ENCODE peak calls at places on chromosomes 6 and 20, in eight cellular contexts. One of them, this sample, is unnamed.

GRCh38 chr6:11128608-11129007 is 17.1 kb upstream of the ERVFRD-1 start:
- DNase-seq in stimulated activated naive B cell treated with anti-CD40 and anti-IgM and Interleukin-4, amounts not matched to agents 10 μg/mL and 1 μg/mL and 100 μg/mL, for 72 hours: no peak
- DNase-seq in fibroblast of lung: no peak
- DNase-seq in activated effector memory CD4-positive, alpha-beta T cell treated with anti-CD3 and anti-CD28 coated beads, Interleukin-2, amount 50 U/mL, for 16 hours: no peak
- DNase-seq in RCC 7860: no peak
- DNase-seq in omental fat pad: no peak
- DNase-seq in SK-N-SH: no peak
- DNase-seq in sciatic nerve: no peak
- DNase-seq in this sample: no peak

GRCh38 chr6:2876210-2877056 is 26.7 kb downstream of the SERPINB9 start:
- DNase-seq in stimulated activated naive B cell treated with anti-CD40 and anti-IgM and Interleukin-4, amounts not matched to agents 10 μg/mL and 1 μg/mL and 100 μg/mL, for 72 hours: peak
- DNase-seq in fibroblast of lung: peak
- DNase-seq in activated effector memory CD4-positive, alpha-beta T cell treated with anti-CD3 and anti-CD28 coated beads, Interleukin-2, amount 50 U/mL, for 16 hours: no peak
- DNase-seq in RCC 7860: peak
- DNase-seq in omental fat pad: no peak
- DNase-seq in SK-N-SH: peak
- DNase-seq in sciatic nerve: no peak
- DNase-seq in this sample: peak

GRCh38 chr20:14445310-14445709 is 107.9 kb upstream of the FLRT3 start:
- DNase-seq in stimulated activated naive B cell treated with anti-CD40 and anti-IgM and Interleukin-4, amounts not matched to agents 10 μg/mL and 1 μg/mL and 100 μg/mL, for 72 hours: no peak
- DNase-seq in fibroblast of lung: peak
- DNase-seq in activated effector memory CD4-positive, alpha-beta T cell treated with anti-CD3 and anti-CD28 coated beads, Interleukin-2, amount 50 U/mL, for 16 hours: no peak
- DNase-seq in RCC 7860: no peak
- DNase-seq in omental fat pad: no peak
- DNase-seq in SK-N-SH: no peak
- DNase-seq in sciatic nerve: no peak
- DNase-seq in this sample: no peak

GRCh38 chr6:141874930-141875602 is 257.7 kb upstream of the GJE1 start:
- DNase-seq in stimulated activated naive B cell treated with anti-CD40 and anti-IgM and Interleukin-4, amounts not matched to agents 10 μg/mL and 1 μg/mL and 100 μg/mL, for 72 hours: no peak
- DNase-seq in fibroblast of lung: peak
- DNase-seq in activated effector memory CD4-positive, alpha-beta T cell treated with anti-CD3 and anti-CD28 coated beads, Interleukin-2, amount 50 U/mL, for 16 hours: no peak
- DNase-seq in RCC 7860: no peak
- DNase-seq in omental fat pad: no peak
- DNase-seq in SK-N-SH: no peak
- DNase-seq in sciatic nerve: no peak
- DNase-seq in this sample: no peak

GRCh38 chr20:25272223-25273000 is 24.5 kb downstream of the PYGB start:
- DNase-seq in stimulated activated naive B cell treated with anti-CD40 and anti-IgM and Interleukin-4, amounts not matched to agents 10 μg/mL and 1 μg/mL and 100 μg/mL, for 72 hours: no peak
- DNase-seq in fibroblast of lung: no peak
- DNase-seq in activated effector memory CD4-positive, alpha-beta T cell treated with anti-CD3 and anti-CD28 coated beads, Interleukin-2, amount 50 U/mL, for 16 hours: peak
- DNase-seq in RCC 7860: no peak
- DNase-seq in omental fat pad: peak
- DNase-seq in SK-N-SH: no peak
- DNase-seq in sciatic nerve: no peak
- DNase-seq in this sample: no peak

GRCh38 chr20:1417790-1418189 is 24.9 kb upstream of the FKBP1A start:
- DNase-seq in stimulated activated naive B cell treated with anti-CD40 and anti-IgM and Interleukin-4, amounts not matched to agents 10 μg/mL and 1 μg/mL and 100 μg/mL, for 72 hours: no peak
- DNase-seq in fibroblast of lung: no peak
- DNase-seq in activated effector memory CD4-positive, alpha-beta T cell treated with anti-CD3 and anti-CD28 coated beads, Interleukin-2, amount 50 U/mL, for 16 hours: no peak
- DNase-seq in RCC 7860: no peak
- DNase-seq in omental fat pad: no peak
- DNase-seq in SK-N-SH: no peak
- DNase-seq in sciatic nerve: no peak
- DNase-seq in this sample: no peak

GRCh38 chr6:42820509-42821340 is 38.9 kb downstream of the BICRAL start:
- DNase-seq in stimulated activated naive B cell treated with anti-CD40 and anti-IgM and Interleukin-4, amounts not matched to agents 10 μg/mL and 1 μg/mL and 100 μg/mL, for 72 hours: no peak
- DNase-seq in fibroblast of lung: peak
- DNase-seq in activated effector memory CD4-positive, alpha-beta T cell treated with anti-CD3 and anti-CD28 coated beads, Interleukin-2, amount 50 U/mL, for 16 hours: no peak
- DNase-seq in RCC 7860: no peak
- DNase-seq in omental fat pad: no peak
- DNase-seq in SK-N-SH: peak
- DNase-seq in sciatic nerve: no peak
- DNase-seq in this sample: no peak

GRCh38 chr6:4848382-4849068 is 72.3 kb downstream of the CDYL start:
- DNase-seq in stimulated activated naive B cell treated with anti-CD40 and anti-IgM and Interleukin-4, amounts not matched to agents 10 μg/mL and 1 μg/mL and 100 μg/mL, for 72 hours: no peak
- DNase-seq in fibroblast of lung: peak
- DNase-seq in activated effector memory CD4-positive, alpha-beta T cell treated with anti-CD3 and anti-CD28 coated beads, Interleukin-2, amount 50 U/mL, for 16 hours: no peak
- DNase-seq in RCC 7860: no peak
- DNase-seq in omental fat pad: no peak
- DNase-seq in SK-N-SH: no peak
- DNase-seq in sciatic nerve: no peak
- DNase-seq in this sample: no peak

GRCh38 chr6:139591075-139591474 is 216.6 kb upstream of the CITED2 start:
- DNase-seq in stimulated activated naive B cell treated with anti-CD40 and anti-IgM and Interleukin-4, amounts not matched to agents 10 μg/mL and 1 μg/mL and 100 μg/mL, for 72 hours: no peak
- DNase-seq in fibroblast of lung: no peak
- DNase-seq in activated effector memory CD4-positive, alpha-beta T cell treated with anti-CD3 and anti-CD28 coated beads, Interleukin-2, amount 50 U/mL, for 16 hours: no peak
- DNase-seq in RCC 7860: no peak
- DNase-seq in omental fat pad: no peak
- DNase-seq in SK-N-SH: no peak
- DNase-seq in sciatic nerve: no peak
- DNase-seq in this sample: no peak

GRCh38 chr20:32858873-32859372 is at the start of gene EFCAB8:
- DNase-seq in stimulated activated naive B cell treated with anti-CD40 and anti-IgM and Interleukin-4, amounts not matched to agents 10 μg/mL and 1 μg/mL and 100 μg/mL, for 72 hours: no peak
- DNase-seq in fibroblast of lung: peak
- DNase-seq in activated effector memory CD4-positive, alpha-beta T cell treated with anti-CD3 and anti-CD28 coated beads, Interleukin-2, amount 50 U/mL, for 16 hours: no peak
- DNase-seq in RCC 7860: no peak
- DNase-seq in omental fat pad: no peak
- DNase-seq in SK-N-SH: no peak
- DNase-seq in sciatic nerve: no peak
- DNase-seq in this sample: no peak

GRCh38 chr6:130587778-130588520 is 222.1 kb downstream of the TMEM200A start:
- DNase-seq in stimulated activated naive B cell treated with anti-CD40 and anti-IgM and Interleukin-4, amounts not matched to agents 10 μg/mL and 1 μg/mL and 100 μg/mL, for 72 hours: no peak
- DNase-seq in fibroblast of lung: peak
- DNase-seq in activated effector memory CD4-positive, alpha-beta T cell treated with anti-CD3 and anti-CD28 coated beads, Interleukin-2, amount 50 U/mL, for 16 hours: no peak
- DNase-seq in RCC 7860: peak
- DNase-seq in omental fat pad: no peak
- DNase-seq in SK-N-SH: no peak
- DNase-seq in sciatic nerve: no peak
- DNase-seq in this sample: peak

GRCh38 chr6:81831274-81831673 is 78.8 kb upstream of the TENT5A start:
- DNase-seq in stimulated activated naive B cell treated with anti-CD40 and anti-IgM and Interleukin-4, amounts not matched to agents 10 μg/mL and 1 μg/mL and 100 μg/mL, for 72 hours: no peak
- DNase-seq in fibroblast of lung: no peak
- DNase-seq in activated effector memory CD4-positive, alpha-beta T cell treated with anti-CD3 and anti-CD28 coated beads, Interleukin-2, amount 50 U/mL, for 16 hours: no peak
- DNase-seq in RCC 7860: no peak
- DNase-seq in omental fat pad: no peak
- DNase-seq in SK-N-SH: no peak
- DNase-seq in sciatic nerve: no peak
- DNase-seq in this sample: no peak

GRCh38 chr6:35494161-35494563 is 2.7 kb downstream of the TEAD3 start:
- DNase-seq in stimulated activated naive B cell treated with anti-CD40 and anti-IgM and Interleukin-4, amounts not matched to agents 10 μg/mL and 1 μg/mL and 100 μg/mL, for 72 hours: no peak
- DNase-seq in fibroblast of lung: no peak
- DNase-seq in activated effector memory CD4-positive, alpha-beta T cell treated with anti-CD3 and anti-CD28 coated beads, Interleukin-2, amount 50 U/mL, for 16 hours: no peak
- DNase-seq in RCC 7860: no peak
- DNase-seq in omental fat pad: no peak
- DNase-seq in SK-N-SH: peak
- DNase-seq in sciatic nerve: no peak
- DNase-seq in this sample: peak

GRCh38 chr6:153058909-153059308 is 56.4 kb upstream of the MTRF1L start:
- DNase-seq in stimulated activated naive B cell treated with anti-CD40 and anti-IgM and Interleukin-4, amounts not matched to agents 10 μg/mL and 1 μg/mL and 100 μg/mL, for 72 hours: no peak
- DNase-seq in fibroblast of lung: peak
- DNase-seq in activated effector memory CD4-positive, alpha-beta T cell treated with anti-CD3 and anti-CD28 coated beads, Interleukin-2, amount 50 U/mL, for 16 hours: no peak
- DNase-seq in RCC 7860: no peak
- DNase-seq in omental fat pad: no peak
- DNase-seq in SK-N-SH: no peak
- DNase-seq in sciatic nerve: no peak
- DNase-seq in this sample: no peak

GRCh38 chr6:109224107-109224875 is 129.0 kb downstream of the CEP57L1 start:
- DNase-seq in stimulated activated naive B cell treated with anti-CD40 and anti-IgM and Interleukin-4, amounts not matched to agents 10 μg/mL and 1 μg/mL and 100 μg/mL, for 72 hours: no peak
- DNase-seq in fibroblast of lung: no peak
- DNase-seq in activated effector memory CD4-positive, alpha-beta T cell treated with anti-CD3 and anti-CD28 coated beads, Interleukin-2, amount 50 U/mL, for 16 hours: no peak
- DNase-seq in RCC 7860: no peak
- DNase-seq in omental fat pad: no peak
- DNase-seq in SK-N-SH: peak
- DNase-seq in sciatic nerve: no peak
- DNase-seq in this sample: no peak

GRCh38 chr6:139161817-139162284 is 27.0 kb downstream of the HECA start:
- DNase-seq in stimulated activated naive B cell treated with anti-CD40 and anti-IgM and Interleukin-4, amounts not matched to agents 10 μg/mL and 1 μg/mL and 100 μg/mL, for 72 hours: peak
- DNase-seq in fibroblast of lung: no peak
- DNase-seq in activated effector memory CD4-positive, alpha-beta T cell treated with anti-CD3 and anti-CD28 coated beads, Interleukin-2, amount 50 U/mL, for 16 hours: peak
- DNase-seq in RCC 7860: no peak
- DNase-seq in omental fat pad: no peak
- DNase-seq in SK-N-SH: no peak
- DNase-seq in sciatic nerve: no peak
- DNase-seq in this sample: no peak

GRCh38 chr6:24708612-24709011 is 10.3 kb downstream of the C6orf62 start:
- DNase-seq in stimulated activated naive B cell treated with anti-CD40 and anti-IgM and Interleukin-4, amounts not matched to agents 10 μg/mL and 1 μg/mL and 100 μg/mL, for 72 hours: no peak
- DNase-seq in fibroblast of lung: no peak
- DNase-seq in activated effector memory CD4-positive, alpha-beta T cell treated with anti-CD3 and anti-CD28 coated beads, Interleukin-2, amount 50 U/mL, for 16 hours: no peak
- DNase-seq in RCC 7860: no peak
- DNase-seq in omental fat pad: no peak
- DNase-seq in SK-N-SH: no peak
- DNase-seq in sciatic nerve: no peak
- DNase-seq in this sample: no peak

GRCh38 chr6:37127961-37128862 is 41.7 kb upstream of the PIM1 start:
- DNase-seq in stimulated activated naive B cell treated with anti-CD40 and anti-IgM and Interleukin-4, amounts not matched to agents 10 μg/mL and 1 μg/mL and 100 μg/mL, for 72 hours: no peak
- DNase-seq in fibroblast of lung: peak
- DNase-seq in activated effector memory CD4-positive, alpha-beta T cell treated with anti-CD3 and anti-CD28 coated beads, Interleukin-2, amount 50 U/mL, for 16 hours: no peak
- DNase-seq in RCC 7860: no peak
- DNase-seq in omental fat pad: no peak
- DNase-seq in SK-N-SH: no peak
- DNase-seq in sciatic nerve: no peak
- DNase-seq in this sample: peak

GRCh38 chr6:73774311-73774766 is 78.3 kb downstream of the CD109 start:
- DNase-seq in stimulated activated naive B cell treated with anti-CD40 and anti-IgM and Interleukin-4, amounts not matched to agents 10 μg/mL and 1 μg/mL and 100 μg/mL, for 72 hours: no peak
- DNase-seq in fibroblast of lung: peak
- DNase-seq in activated effector memory CD4-positive, alpha-beta T cell treated with anti-CD3 and anti-CD28 coated beads, Interleukin-2, amount 50 U/mL, for 16 hours: no peak
- DNase-seq in RCC 7860: no peak
- DNase-seq in omental fat pad: no peak
- DNase-seq in SK-N-SH: no peak
- DNase-seq in sciatic nerve: no peak
- DNase-seq in this sample: peak

GRCh38 chr6:26556263-26557070 is 18.3 kb downstream of the HMGN4 start:
- DNase-seq in stimulated activated naive B cell treated with anti-CD40 and anti-IgM and Interleukin-4, amounts not matched to agents 10 μg/mL and 1 μg/mL and 100 μg/mL, for 72 hours: no peak
- DNase-seq in fibroblast of lung: peak
- DNase-seq in activated effector memory CD4-positive, alpha-beta T cell treated with anti-CD3 and anti-CD28 coated beads, Interleukin-2, amount 50 U/mL, for 16 hours: peak
- DNase-seq in RCC 7860: peak
- DNase-seq in omental fat pad: no peak
- DNase-seq in SK-N-SH: peak
- DNase-seq in sciatic nerve: no peak
- DNase-seq in this sample: peak

GRCh38 chr6:145845557-145845956 is 31.0 kb upstream of the FBXO30 start:
- DNase-seq in stimulated activated naive B cell treated with anti-CD40 and anti-IgM and Interleukin-4, amounts not matched to agents 10 μg/mL and 1 μg/mL and 100 μg/mL, for 72 hours: no peak
- DNase-seq in fibroblast of lung: no peak
- DNase-seq in activated effector memory CD4-positive, alpha-beta T cell treated with anti-CD3 and anti-CD28 coated beads, Interleukin-2, amount 50 U/mL, for 16 hours: no peak
- DNase-seq in RCC 7860: no peak
- DNase-seq in omental fat pad: no peak
- DNase-seq in SK-N-SH: no peak
- DNase-seq in sciatic nerve: no peak
- DNase-seq in this sample: no peak

GRCh38 chr6:16503919-16504554 is 257.2 kb downstream of the ATXN1 start:
- DNase-seq in stimulated activated naive B cell treated with anti-CD40 and anti-IgM and Interleukin-4, amounts not matched to agents 10 μg/mL and 1 μg/mL and 100 μg/mL, for 72 hours: peak
- DNase-seq in fibroblast of lung: no peak
- DNase-seq in activated effector memory CD4-positive, alpha-beta T cell treated with anti-CD3 and anti-CD28 coated beads, Interleukin-2, amount 50 U/mL, for 16 hours: no peak
- DNase-seq in RCC 7860: no peak
- DNase-seq in omental fat pad: no peak
- DNase-seq in SK-N-SH: no peak
- DNase-seq in sciatic nerve: no peak
- DNase-seq in this sample: no peak

GRCh38 chr6:37209461-37210205 is 39.7 kb downstream of the PIM1 start:
- DNase-seq in stimulated activated naive B cell treated with anti-CD40 and anti-IgM and Interleukin-4, amounts not matched to agents 10 μg/mL and 1 μg/mL and 100 μg/mL, for 72 hours: no peak
- DNase-seq in fibroblast of lung: no peak
- DNase-seq in activated effector memory CD4-positive, alpha-beta T cell treated with anti-CD3 and anti-CD28 coated beads, Interleukin-2, amount 50 U/mL, for 16 hours: peak
- DNase-seq in RCC 7860: no peak
- DNase-seq in omental fat pad: no peak
- DNase-seq in SK-N-SH: no peak
- DNase-seq in sciatic nerve: no peak
- DNase-seq in this sample: no peak

GRCh38 chr6:73739097-73739496 is 43.1 kb downstream of the CD109 start:
- DNase-seq in stimulated activated naive B cell treated with anti-CD40 and anti-IgM and Interleukin-4, amounts not matched to agents 10 μg/mL and 1 μg/mL and 100 μg/mL, for 72 hours: no peak
- DNase-seq in fibroblast of lung: peak
- DNase-seq in activated effector memory CD4-positive, alpha-beta T cell treated with anti-CD3 and anti-CD28 coated beads, Interleukin-2, amount 50 U/mL, for 16 hours: no peak
- DNase-seq in RCC 7860: no peak
- DNase-seq in omental fat pad: no peak
- DNase-seq in SK-N-SH: peak
- DNase-seq in sciatic nerve: no peak
- DNase-seq in this sample: peak

GRCh38 chr20:40635990-40636389 is 53.0 kb downstream of the MAFB start:
- DNase-seq in stimulated activated naive B cell treated with anti-CD40 and anti-IgM and Interleukin-4, amounts not matched to agents 10 μg/mL and 1 μg/mL and 100 μg/mL, for 72 hours: no peak
- DNase-seq in fibroblast of lung: no peak
- DNase-seq in activated effector memory CD4-positive, alpha-beta T cell treated with anti-CD3 and anti-CD28 coated beads, Interleukin-2, amount 50 U/mL, for 16 hours: no peak
- DNase-seq in RCC 7860: no peak
- DNase-seq in omental fat pad: no peak
- DNase-seq in SK-N-SH: no peak
- DNase-seq in sciatic nerve: no peak
- DNase-seq in this sample: no peak

GRCh38 chr6:3849681-3850450 is 693 bp downstream of the FAM50B start:
- DNase-seq in stimulated activated naive B cell treated with anti-CD40 and anti-IgM and Interleukin-4, amounts not matched to agents 10 μg/mL and 1 μg/mL and 100 μg/mL, for 72 hours: no peak
- DNase-seq in fibroblast of lung: peak
- DNase-seq in activated effector memory CD4-positive, alpha-beta T cell treated with anti-CD3 and anti-CD28 coated beads, Interleukin-2, amount 50 U/mL, for 16 hours: peak
- DNase-seq in RCC 7860: no peak
- DNase-seq in omental fat pad: no peak
- DNase-seq in SK-N-SH: no peak
- DNase-seq in sciatic nerve: no peak
- DNase-seq in this sample: no peak

GRCh38 chr20:16541226-16541625 is 32.0 kb downstream of the KIF16B start:
- DNase-seq in stimulated activated naive B cell treated with anti-CD40 and anti-IgM and Interleukin-4, amounts not matched to agents 10 μg/mL and 1 μg/mL and 100 μg/mL, for 72 hours: no peak
- DNase-seq in fibroblast of lung: no peak
- DNase-seq in activated effector memory CD4-positive, alpha-beta T cell treated with anti-CD3 and anti-CD28 coated beads, Interleukin-2, amount 50 U/mL, for 16 hours: no peak
- DNase-seq in RCC 7860: no peak
- DNase-seq in omental fat pad: no peak
- DNase-seq in SK-N-SH: no peak
- DNase-seq in sciatic nerve: no peak
- DNase-seq in this sample: no peak

GRCh38 chr6:135624402-135625297 is 127.1 kb upstream of the AHI1 start:
- DNase-seq in stimulated activated naive B cell treated with anti-CD40 and anti-IgM and Interleukin-4, amounts not matched to agents 10 μg/mL and 1 μg/mL and 100 μg/mL, for 72 hours: no peak
- DNase-seq in fibroblast of lung: peak
- DNase-seq in activated effector memory CD4-positive, alpha-beta T cell treated with anti-CD3 and anti-CD28 coated beads, Interleukin-2, amount 50 U/mL, for 16 hours: no peak
- DNase-seq in RCC 7860: no peak
- DNase-seq in omental fat pad: no peak
- DNase-seq in SK-N-SH: no peak
- DNase-seq in sciatic nerve: no peak
- DNase-seq in this sample: no peak

GRCh38 chr6:110944681-110945151 is 13.8 kb upstream of the GTF3C6 start:
- DNase-seq in stimulated activated naive B cell treated with anti-CD40 and anti-IgM and Interleukin-4, amounts not matched to agents 10 μg/mL and 1 μg/mL and 100 μg/mL, for 72 hours: peak
- DNase-seq in fibroblast of lung: peak
- DNase-seq in activated effector memory CD4-positive, alpha-beta T cell treated with anti-CD3 and anti-CD28 coated beads, Interleukin-2, amount 50 U/mL, for 16 hours: peak
- DNase-seq in RCC 7860: peak
- DNase-seq in omental fat pad: no peak
- DNase-seq in SK-N-SH: no peak
- DNase-seq in sciatic nerve: no peak
- DNase-seq in this sample: peak

GRCh38 chr6:31730631-31731086 is 1.6 kb upstream of the DDAH2 start:
- DNase-seq in stimulated activated naive B cell treated with anti-CD40 and anti-IgM and Interleukin-4, amounts not matched to agents 10 μg/mL and 1 μg/mL and 100 μg/mL, for 72 hours: no peak
- DNase-seq in fibroblast of lung: no peak
- DNase-seq in activated effector memory CD4-positive, alpha-beta T cell treated with anti-CD3 and anti-CD28 coated beads, Interleukin-2, amount 50 U/mL, for 16 hours: no peak
- DNase-seq in RCC 7860: no peak
- DNase-seq in omental fat pad: no peak
- DNase-seq in SK-N-SH: no peak
- DNase-seq in sciatic nerve: no peak
- DNase-seq in this sample: no peak

This sample was measured in HFFc6.